ENCODE peak calls at places on chromosomes 1 and 21, in eight cellular contexts. N, A, D, T, W, K, Q and I are unnamed samples.
A peak's percentile ranks its signal among the peaks of the same experiment; 100 is the strongest.

GRCh38 chr1:244804841-244805240 is 30.6 kb upstream of the COX20 start:
- DNase-seq in D (no peak), K (no peak), Q (no peak), N (no peak), T (no peak), A (no peak), W (no peak), I (no peak)

GRCh38 chr1:94463056-94463764 is 45.0 kb downstream of the ABCD3 start:
- DNase-seq in K (no peak), D (no peak), A (no peak), Q (peak; percentile 36), N (no peak), T (no peak), W (no peak), I (no peak)

GRCh38 chr1:214538497-214538896 is 12.9 kb downstream of the PTPN14 start:
- DNase-seq in A (no peak), D (no peak), W (no peak), N (no peak), T (no peak), Q (no peak), K (no peak), I (no peak)

GRCh38 chr1:33176362-33176850 is 5.4 kb downstream of the TRIM62 start:
- DNase-seq in Q (no peak), D (no peak), N (no peak), A (no peak), T (no peak), W (no peak), K (no peak), I (no peak)

GRCh38 chr1:111952258-111952657 is 37.2 kb downstream of the KCND3 start:
- DNase-seq in K (no peak), Q (no peak), D (no peak), W (no peak), A (no peak), T (no peak), N (no peak), I (no peak)

GRCh38 chr1:32291145-32291707 is 657 bp upstream of the HDAC1 start:
- DNase-seq in Q (peak; percentile 19), N (no peak), A (no peak), D (no peak), W (peak; percentile 54), T (no peak), K (peak; percentile 73), I (no peak)

GRCh38 chr1:8679411-8679800 is 138.0 kb downstream of the RERE start:
- DNase-seq in Q (peak; percentile 57), A (no peak), T (no peak), N (no peak), D (no peak), K (peak; percentile 43), W (no peak), I (no peak)

GRCh38 chr1:223341111-223341510 is 22.9 kb downstream of the SUSD4 start:
- DNase-seq in Q (no peak), W (no peak), D (no peak), K (no peak), A (peak; percentile 71), T (no peak), N (no peak), I (peak; percentile 46)

GRCh38 chr1:42956739-42957138 is 1.9 kb downstream of the SLC2A1 start:
- DNase-seq in A (no peak), W (no peak), D (no peak), T (no peak), Q (no peak), N (no peak), K (no peak), I (no peak)

GRCh38 chr1:86704972-86705632 is 726 bp downstream of the SH3GLB1 start:
- DNase-seq in A (peak; percentile 81), W (peak; percentile 53), K (peak; percentile 68), T (peak; percentile 73), N (peak; percentile 70), Q (peak; percentile 79), D (peak; percentile 43), I (peak; percentile 49)

GRCh38 chr1:37677808-37678207 is 14.5 kb upstream of the CDCA8 start:
- DNase-seq in Q (no peak), A (no peak), D (no peak), N (no peak), K (no peak), W (no peak), T (no peak), I (no peak)

GRCh38 chr1:154851392-154852177 is 18.5 kb downstream of the KCNN3 start:
- DNase-seq in D (peak; percentile 49), K (peak; percentile 48), W (no peak), N (no peak), Q (no peak), A (no peak), T (no peak), I (no peak)

GRCh38 chr1:226580625-226581270 is 32.2 kb downstream of the STUM start:
- DNase-seq in N (no peak), A (no peak), Q (no peak), W (no peak), D (no peak), T (no peak), K (no peak), I (no peak)

GRCh38 chr1:164949758-164950452 is 390.9 kb downstream of the PBX1 start:
- DNase-seq in W (no peak), Q (no peak), K (no peak), A (no peak), D (no peak), N (no peak), T (no peak), I (no peak)

GRCh38 chr21:37408464-37409193 is 42.1 kb downstream of the DYRK1A start:
- DNase-seq in Q (no peak), K (no peak), T (no peak), A (no peak), N (no peak), W (no peak), D (no peak), I (no peak)

GRCh38 chr1:59029768-59030167 is 245.9 kb upstream of the JUN start:
- DNase-seq in A (no peak), T (no peak), W (peak; percentile 16), K (no peak), N (no peak), Q (peak; percentile 46), D (no peak), I (no peak)

GRCh38 chr1:7207875-7208646 is 422.8 kb downstream of the CAMTA1 start:
- DNase-seq in Q (peak; percentile 59), A (no peak), D (no peak), W (peak; percentile 67), K (peak; percentile 69), T (peak; percentile 72), N (peak; percentile 35), I (peak; percentile 63)

DNA sequence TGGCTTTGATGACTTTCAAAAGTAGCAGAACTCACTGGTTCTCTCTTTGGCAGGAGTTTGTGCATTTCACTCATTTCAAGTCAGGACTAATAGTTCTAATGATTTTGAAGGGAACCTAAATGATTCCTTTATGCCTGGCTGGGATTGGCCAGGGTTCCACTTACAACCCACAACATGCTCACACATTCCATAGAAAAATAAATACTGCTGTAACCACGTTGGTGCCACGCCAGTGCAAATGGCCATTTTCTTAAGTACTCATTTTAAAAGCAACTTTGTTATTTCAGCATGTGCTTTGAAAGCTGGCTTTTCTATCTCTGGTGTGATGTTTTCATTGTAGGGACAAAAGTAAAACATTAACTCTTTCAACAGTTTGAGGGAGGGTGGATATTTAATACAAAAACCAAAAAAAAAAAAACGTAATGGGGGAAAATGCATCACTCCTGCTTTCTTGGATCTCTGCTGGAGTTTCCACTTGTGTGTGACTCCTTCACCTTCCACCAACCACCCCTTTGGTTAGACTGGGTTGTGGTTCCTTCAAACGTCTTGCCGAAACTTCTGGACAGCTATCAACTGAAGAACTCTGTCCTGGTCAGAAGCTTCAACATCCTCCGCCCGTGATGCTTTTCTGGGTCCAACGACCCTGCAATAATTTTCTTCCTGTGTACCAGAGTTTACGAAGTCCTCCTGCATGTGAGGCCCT is 300.4 kb upstream of the RUNX1 start:
- DNase-seq in N (no peak), A (no peak), T (no peak), W (no peak), D (no peak), K (no peak), Q (no peak), I (no peak)
- H3K27ac ChIP-seq in N (no peak overlapping the region), A (no peak overlapping the region), T (no peak overlapping the region), W (no peak overlapping the region), D (no peak overlapping the region), K (no peak overlapping the region), Q (no peak overlapping the region), I (no peak overlapping the region)

DNA sequence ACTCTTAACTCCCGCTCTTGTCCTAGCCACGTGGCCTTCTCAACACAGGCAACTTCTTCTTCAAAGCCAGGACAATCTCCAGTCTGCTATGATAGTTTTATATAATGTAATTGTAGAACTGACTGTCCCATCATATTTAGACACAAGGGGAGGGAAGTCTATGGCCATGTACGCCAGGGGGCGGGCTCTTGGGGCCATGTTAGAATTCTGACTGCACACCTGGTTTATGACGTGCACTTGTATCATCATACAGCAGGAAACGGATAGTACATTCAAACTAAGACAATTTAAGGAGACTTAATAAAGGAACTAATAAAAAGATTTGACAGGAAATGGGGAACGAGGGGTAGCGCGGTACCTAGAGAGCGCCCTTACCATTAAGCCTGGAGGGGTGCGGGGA is 21.5 kb downstream of the DMRTB1 start:
- DNase-seq in N (no peak), W (no peak), Q (no peak), A (no peak), K (peak; percentile 11), T (no peak), D (no peak), I (no peak)
- TF ChIP-seq POLR2A in N (no peak), W (no peak), Q (no peak), A (no peak), K (no peak), T (no peak), D (no peak), I (no peak)

DNA sequence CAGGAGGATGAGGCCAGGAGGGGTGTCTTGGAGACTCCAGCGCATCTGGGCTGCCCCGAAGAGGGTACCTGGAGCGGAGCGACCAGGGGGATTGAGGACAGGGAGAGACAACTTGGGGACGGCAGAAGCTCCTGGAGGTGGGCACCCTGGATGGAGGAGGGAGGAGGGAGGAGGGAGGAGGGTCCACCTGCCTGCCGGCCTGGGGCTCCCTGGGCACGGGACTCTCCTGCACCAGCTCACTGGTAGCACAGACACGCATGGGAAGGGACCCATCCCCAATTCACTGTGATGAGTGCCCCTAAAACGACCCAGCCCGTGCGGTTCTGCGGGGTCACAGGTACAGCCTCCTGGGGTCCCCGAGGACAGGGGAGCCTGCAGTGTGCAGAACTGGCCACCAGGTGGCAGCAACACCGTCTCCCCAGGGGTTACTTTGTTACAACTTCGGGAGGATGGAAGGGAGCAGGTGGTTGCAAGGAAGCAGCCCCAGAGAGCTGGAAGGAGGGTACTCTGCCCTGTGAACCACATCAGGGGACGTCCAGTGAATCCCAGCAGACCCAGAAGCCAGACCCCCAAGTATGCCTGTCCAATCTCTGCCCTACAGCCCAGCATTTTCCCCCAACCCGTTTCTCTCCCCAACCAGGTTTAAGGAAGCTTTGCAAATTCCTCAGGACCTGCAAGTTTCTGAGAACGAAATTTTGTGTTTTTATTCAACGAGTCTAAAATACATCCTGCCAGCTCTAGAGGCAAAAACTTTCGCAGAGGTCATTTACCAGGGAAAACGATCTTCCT is 482.4 kb downstream of the NPHP4 start:
- DNase-seq in N (peak; percentile 60), T (peak; percentile 66), A (peak; percentile 81), K (peak; percentile 72), D (no peak), W (peak; percentile 9), Q (peak; percentile 28), I (peak; percentile 72)
- H3K9me3 ChIP-seq in N (no peaks in the 10 kb centered on the region), T (no peaks in the 10 kb centered on the region), A (no peaks in the 10 kb centered on the region), K (no peaks in the 10 kb centered on the region), D (no peaks in the 10 kb centered on the region), W (no peaks in the 10 kb centered on the region), Q (no peaks in the 10 kb centered on the region), I (no peaks in the 10 kb centered on the region)

GRCh38 chr1:231750296-231750695 is 123.7 kb downstream of the DISC1 start:
- DNase-seq in D (no peak), A (no peak), N (no peak), T (no peak), K (no peak), Q (no peak), W (no peak), I (no peak)
- H3K27ac ChIP-seq in D (no peak overlapping the region), A (no peak overlapping the region), N (no peak overlapping the region), T (no peak overlapping the region), K (no peak overlapping the region), Q (no peak overlapping the region), W (no peak overlapping the region), I (no peak overlapping the region)